ENCODE peak calls at places on chromosomes 1 and 21, in four cellular contexts. P, E, Q and I are unnamed samples.

GRCh38 chr1:166905930-166906329 is 29.9 kb upstream of the TADA1 start:
- DNase-seq in E (no peak), P (no peak), Q (no peak), I (no peak)

GRCh38 chr21:17402885-17403477 is 109.9 kb upstream of the CXADR start:
- DNase-seq in P (no peak), E (no peak), Q (peak; percentile 5), I (no peak)

GRCh38 chr1:209064850-209065249 is 518.7 kb upstream of the CAMK1G start:
- DNase-seq in Q (no peak), E (no peak), P (no peak), I (no peak)

GRCh38 chr1:10031461-10031860 is 1.3 kb upstream of the UBE4B start:
- DNase-seq in P (no peak), E (no peak), Q (no peak), I (no peak)

GRCh38 chr1:229623838-229624237 is 2.1 kb downstream of the TAF5L start:
- DNase-seq in P (no peak), Q (no peak), E (no peak), I (no peak)

GRCh38 chr1:223844962-223845809 is 561 bp downstream of the TP53BP2 start:
- DNase-seq in P (no peak), Q (peak; percentile 30), E (peak; percentile 18), I (no peak)

GRCh38 chr1:231781887-231782286 is 155.3 kb downstream of the DISC1 start:
- DNase-seq in E (no peak), P (no peak), Q (no peak), I (no peak)

GRCh38 chr1:201686709-201687455 is 142.1 kb upstream of the IPO9 start:
- DNase-seq in Q (no peak), P (no peak), E (no peak), I (no peak)

GRCh38 chr1:117060441-117061317 is 553 bp downstream of the TTF2 start:
- DNase-seq in E (peak; percentile 38), P (peak; percentile 66), Q (peak; percentile 61), I (peak; percentile 31)

GRCh38 chr1:244302889-244303609 is 148.7 kb downstream of the ADSS2 start:
- DNase-seq in Q (no peak), P (peak; percentile 85), E (no peak), I (no peak)

GRCh38 chr1:225460021-225460736 is 32.3 kb upstream of the LBR start:
- DNase-seq in Q (no peak), P (no peak), E (no peak), I (no peak)

GRCh38 chr1:93675931-93676330 is 5.7 kb downstream of the BCAR3 start:
- DNase-seq in E (no peak), P (no peak), Q (no peak), I (no peak)

GRCh38 chr1:53372501-53372951 is 44.7 kb upstream of the LRP8 start:
- DNase-seq in Q (no peak), E (no peak), P (no peak), I (no peak)

GRCh38 chr1:50976890-50977574 is 7.0 kb downstream of the CDKN2C start:
- DNase-seq in E (peak; percentile 36), P (peak; percentile 49), Q (peak; percentile 66), I (no peak)
- TF ChIP-seq NFIC in E (no peak), P (no peak), Q (no peak), I (no peak)

GRCh38 chr1:4107291-4107690 is 207.2 kb upstream of the C1orf174 start:
- DNase-seq in Q (no peak), P (no peak), E (no peak), I (no peak)

GRCh38 chr1:4109626-4109940 is 209.5 kb upstream of the C1orf174 start:
- DNase-seq in Q (no peak), P (no peak), E (no peak), I (no peak)

GRCh38 chr1:4106731-4107130 is 206.7 kb upstream of the C1orf174 start:
- DNase-seq in P (no peak), Q (no peak), E (no peak), I (no peak)

GRCh38 chr1:4108741-4109625 is 208.9 kb upstream of the C1orf174 start:
- DNase-seq in P (no peak), E (no peak), Q (peak; percentile 71), I (no peak)

GRCh38 chr1:4108341-4108740 is 208.3 kb upstream of the C1orf174 start:
- DNase-seq in P (no peak), Q (no peak), E (no peak), I (no peak)
- TF ChIP-seq NFIC in P (no peak), Q (no peak), E (no peak), I (no peak)

GRCh38 chr1:192535916-192536662 is 39.5 kb upstream of the RGS1 start:
- DNase-seq in Q (no peak), E (no peak), P (no peak), I (no peak)
- TF ChIP-seq NFIC in Q (no peak), E (no peak), P (no peak), I (no peak)

DNA sequence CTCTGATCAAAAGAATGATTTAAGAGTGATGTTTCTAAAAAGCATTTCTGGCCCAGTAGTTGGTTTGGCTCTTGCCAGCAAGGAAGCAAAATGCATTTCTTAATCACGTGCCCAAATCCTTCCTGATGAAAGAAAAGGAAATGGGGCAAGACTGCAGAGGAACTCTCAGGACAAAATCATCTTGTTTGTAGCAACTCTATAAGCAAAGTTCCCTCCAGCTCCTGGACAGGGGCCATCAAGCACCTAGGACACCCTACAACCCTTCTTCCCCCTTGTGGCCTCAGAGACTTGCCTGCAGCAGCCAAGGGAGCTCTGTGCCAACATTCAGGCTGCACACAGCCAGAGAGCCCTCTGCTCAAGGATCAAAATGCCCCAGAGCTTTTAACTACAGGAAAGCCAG is 105.1 kb downstream of the KIAA0319L start:
- DNase-seq in E (no peak), Q (no peak), P (no peak), I (no peak)
- TF ChIP-seq NFIC in E (no peak), Q (no peak), P (no peak), I (no peak)

DNA sequence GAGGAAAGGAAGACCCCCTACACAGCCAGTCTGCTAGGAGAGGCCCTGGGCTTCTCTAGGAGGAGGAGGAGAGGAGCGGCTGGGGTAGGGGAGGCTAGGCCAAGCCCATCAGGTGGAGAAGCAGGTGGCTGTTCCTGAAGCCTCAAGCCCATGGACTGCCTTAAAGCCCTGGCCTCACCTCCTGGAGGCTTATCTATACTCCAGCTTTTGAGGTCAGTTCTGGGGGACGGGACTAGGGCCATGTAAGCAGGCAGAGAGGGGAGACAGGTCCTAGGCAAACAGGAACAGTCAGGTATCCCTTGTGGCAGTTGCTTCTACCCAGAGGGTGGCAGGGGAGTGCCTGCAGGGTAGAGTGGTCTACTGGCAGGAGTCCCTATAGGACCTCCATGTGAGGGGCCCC is 40.6 kb downstream of the KCNC4 start:
- DNase-seq in P (no peak), Q (no peak), E (no peak), I (no peak)
- TF ChIP-seq NFIC in P (no peak), Q (no peak), E (no peak), I (no peak)

GRCh38 chr1:228337031-228337564 is 69.5 kb downstream of the TRIM11 start:
- DNase-seq in Q (no peak), P (no peak), E (no peak), I (no peak)

GRCh38 chr1:228337711-228338520 is 68.7 kb downstream of the TRIM11 start:
- DNase-seq in P (no peak), Q (no peak), E (no peak), I (no peak)

GRCh38 chr1:228339059-228339704 is 67.5 kb downstream of the TRIM11 start:
- DNase-seq in P (no peak), Q (no peak), E (no peak), I (no peak)

GRCh38 chr1:228339766-228340685 is 66.6 kb downstream of the TRIM11 start:
- DNase-seq in Q (no peak), P (no peak), E (no peak), I (no peak)

DNA sequence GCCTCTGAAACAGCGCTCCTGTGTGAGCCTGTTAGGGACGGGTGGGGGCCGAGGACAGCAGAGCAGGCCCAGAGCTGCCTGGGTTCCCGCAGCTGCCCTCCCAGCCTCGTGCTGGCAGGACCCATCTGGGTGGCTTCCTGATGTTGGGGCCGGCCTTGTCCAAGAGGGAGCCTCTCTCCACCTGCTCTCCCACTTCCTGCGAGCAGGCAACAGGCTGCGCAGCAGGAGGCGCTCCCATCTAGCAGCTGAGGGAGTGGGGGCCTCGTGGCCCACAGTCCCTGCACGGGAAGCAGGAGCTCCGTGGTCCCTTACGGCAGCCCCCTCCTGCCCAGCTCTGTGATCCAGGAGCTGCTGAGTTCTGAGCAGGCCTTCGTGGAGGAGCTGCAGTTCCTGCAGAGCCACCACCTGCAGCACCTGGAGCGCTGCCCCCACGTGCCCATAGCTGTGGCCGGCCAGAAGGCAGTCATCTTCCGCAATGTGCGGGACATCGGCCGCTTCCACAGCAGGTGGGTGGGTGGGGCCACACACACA is 68.0 kb downstream of the TRIM11 start:
- DNase-seq in E (no peak), Q (no peak), P (no peak), I (no peak)
- TF ChIP-seq NFIC in E (no peak), Q (no peak), P (no peak), I (no peak)

GRCh38 chr1:183862967-183863366 is 58.0 kb downstream of the RGL1 start:
- DNase-seq in Q (no peak), E (no peak), P (no peak), I (no peak)

GRCh38 chr1:183864611-183865010 is 59.7 kb downstream of the RGL1 start:
- DNase-seq in Q (no peak), P (no peak), E (no peak), I (no peak)

GRCh38 chr1:183869230-183869629 is 64.3 kb downstream of the RGL1 start:
- DNase-seq in P (no peak), Q (no peak), E (no peak), I (no peak)

GRCh38 chr1:183859865-183860264 is 54.9 kb downstream of the RGL1 start:
- DNase-seq in Q (no peak), E (peak; percentile 20), P (no peak), I (no peak)

GRCh38 chr1:183863852-183864251 is 58.9 kb downstream of the RGL1 start:
- DNase-seq in P (no peak), Q (no peak), E (no peak), I (no peak)
- TF ChIP-seq NFIC in P (no peak), Q (no peak), E (no peak), I (no peak)

DNA sequence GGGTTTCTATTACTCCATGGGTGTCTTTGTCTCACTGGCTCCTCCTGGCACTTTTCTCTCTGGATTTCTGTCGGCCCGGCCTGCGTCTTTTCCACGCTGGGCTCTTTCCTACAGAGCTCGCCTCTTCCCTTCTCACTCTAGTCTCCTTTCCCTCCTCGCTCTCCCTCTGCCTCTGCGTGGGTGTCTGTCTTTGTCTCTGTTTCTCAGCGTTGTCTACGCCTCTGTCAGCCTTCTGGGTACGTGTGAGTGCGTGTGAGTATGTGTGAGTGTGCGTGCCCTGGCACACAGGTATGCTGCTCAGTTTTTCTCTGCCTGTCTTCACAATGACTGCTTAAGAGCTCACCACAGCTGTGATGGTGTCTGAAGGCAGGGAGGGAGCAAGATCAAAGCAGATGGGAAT is 77.7 kb downstream of the KIRREL1 start:
- DNase-seq in E (no peak), P (no peak), Q (no peak), I (no peak)
- TF ChIP-seq NFIC in E (no peak), P (no peak), Q (no peak), I (no peak)

GRCh38 chr1:26826261-26827201 is at the start of gene ZDHHC18:
- DNase-seq in Q (peak; percentile 98), P (peak; percentile 98), E (peak; percentile 38), I (no peak)

GRCh38 chr1:26822737-26823395 is 3.6 kb upstream of the ZDHHC18 start:
- DNase-seq in P (no peak), E (no peak), Q (no peak), I (no peak)

GRCh38 chr1:26824735-26825134 is 1.8 kb upstream of the ZDHHC18 start:
- DNase-seq in P (no peak), E (no peak), Q (no peak), I (no peak)

GRCh38 chr1:26814893-26815292 is 11.6 kb upstream of the ZDHHC18 start:
- DNase-seq in Q (no peak), E (no peak), P (no peak), I (no peak)

GRCh38 chr1:26820784-26821269 is 5.7 kb upstream of the ZDHHC18 start:
- DNase-seq in E (peak; percentile 52), Q (no peak), P (no peak), I (peak; percentile 77)
- TF ChIP-seq NFIC in E (no peak), Q (no peak), P (no peak), I (no peak)